ENCODE peak calls at places on chromosomes 16 and 17, in ten cellular contexts. One of them, this sample, is unnamed.
A peak's percentile ranks its signal among the peaks of the same experiment; 100 is the strongest.

GRCh38 chr17:66415366-66416206 is 113.2 kb downstream of the PRKCA start:
- DNase-seq in MM.1S: no peak
- DNase-seq in gastrocnemius medialis: no peak
- DNase-seq in aorta: no peak
- DNase-seq in adipocyte: no peak
- DNase-seq in bronchial epithelial cell: no peak
- DNase-seq in AG04450: no peak
- DNase-seq in left ventricle myocardium inferior: no peak
- DNase-seq in CD8-positive, alpha-beta T cell: no peak
- DNase-seq in kidney epithelial cell: no peak
- DNase-seq in this sample: no peak

GRCh38 chr17:9386401-9386800 is 189.2 kb downstream of the STX8 start:
- DNase-seq in aorta: no peak
- DNase-seq in adipocyte: no peak
- DNase-seq in MM.1S: no peak
- DNase-seq in bronchial epithelial cell: peak; percentile 72
- DNase-seq in gastrocnemius medialis: no peak
- DNase-seq in CD8-positive, alpha-beta T cell: no peak
- DNase-seq in kidney epithelial cell: peak; percentile 87
- DNase-seq in left ventricle myocardium inferior: no peak
- DNase-seq in AG04450: no peak
- DNase-seq in this sample: no peak

GRCh38 chr16:81646561-81646960 is 132.5 kb upstream of the PLCG2 start:
- DNase-seq in AG04450: peak; percentile 41
- DNase-seq in aorta: no peak
- DNase-seq in bronchial epithelial cell: peak; percentile 80
- DNase-seq in CD8-positive, alpha-beta T cell: no peak
- DNase-seq in kidney epithelial cell: no peak
- DNase-seq in left ventricle myocardium inferior: no peak
- DNase-seq in adipocyte: peak; percentile 92
- DNase-seq in MM.1S: no peak
- DNase-seq in gastrocnemius medialis: no peak
- DNase-seq in this sample: no peak

GRCh38 chr16:28902909-28903308 is 22.1 kb downstream of the RABEP2 start:
- DNase-seq in MM.1S: no peak
- DNase-seq in left ventricle myocardium inferior: no peak
- DNase-seq in kidney epithelial cell: no peak
- DNase-seq in bronchial epithelial cell: no peak
- DNase-seq in adipocyte: no peak
- DNase-seq in gastrocnemius medialis: no peak
- DNase-seq in AG04450: no peak
- DNase-seq in CD8-positive, alpha-beta T cell: no peak
- DNase-seq in aorta: no peak
- DNase-seq in this sample: no peak

GRCh38 chr16:50403491-50403890 is 34.7 kb upstream of the BRD7 start:
- DNase-seq in gastrocnemius medialis: no peak
- DNase-seq in AG04450: no peak
- DNase-seq in MM.1S: no peak
- DNase-seq in bronchial epithelial cell: no peak
- DNase-seq in CD8-positive, alpha-beta T cell: no peak
- DNase-seq in kidney epithelial cell: no peak
- DNase-seq in aorta: peak; percentile 82
- DNase-seq in adipocyte: no peak
- DNase-seq in left ventricle myocardium inferior: peak; percentile 46
- DNase-seq in this sample: no peak

GRCh38 chr17:61449707-61450640 is 2.2 kb upstream of the TBX4 start:
- DNase-seq in MM.1S: no peak
- DNase-seq in adipocyte: no peak
- DNase-seq in gastrocnemius medialis: no peak
- DNase-seq in bronchial epithelial cell: no peak
- DNase-seq in AG04450: no peak
- DNase-seq in kidney epithelial cell: no peak
- DNase-seq in left ventricle myocardium inferior: no peak
- DNase-seq in CD8-positive, alpha-beta T cell: no peak
- DNase-seq in aorta: no peak
- DNase-seq in this sample: no peak

GRCh38 chr16:55661842-55662479 is 6.2 kb downstream of the SLC6A2 start:
- DNase-seq in kidney epithelial cell: no peak
- DNase-seq in bronchial epithelial cell: peak; percentile 66
- DNase-seq in aorta: peak; percentile 27
- DNase-seq in CD8-positive, alpha-beta T cell: no peak
- DNase-seq in AG04450: no peak
- DNase-seq in left ventricle myocardium inferior: no peak
- DNase-seq in gastrocnemius medialis: no peak
- DNase-seq in MM.1S: no peak
- DNase-seq in adipocyte: peak; percentile 65
- DNase-seq in this sample: no peak

GRCh38 chr17:18891541-18891940 is 33.6 kb downstream of the PRPSAP2 start:
- DNase-seq in aorta: no peak
- DNase-seq in kidney epithelial cell: no peak
- DNase-seq in left ventricle myocardium inferior: no peak
- DNase-seq in adipocyte: no peak
- DNase-seq in AG04450: no peak
- DNase-seq in CD8-positive, alpha-beta T cell: no peak
- DNase-seq in MM.1S: no peak
- DNase-seq in gastrocnemius medialis: no peak
- DNase-seq in bronchial epithelial cell: no peak
- DNase-seq in this sample: no peak

GRCh38 chr16:14539156-14539555 is 90.9 kb downstream of the PARN start:
- DNase-seq in kidney epithelial cell: no peak
- DNase-seq in MM.1S: no peak
- DNase-seq in AG04450: no peak
- DNase-seq in aorta: no peak
- DNase-seq in gastrocnemius medialis: no peak
- DNase-seq in bronchial epithelial cell: no peak
- DNase-seq in CD8-positive, alpha-beta T cell: no peak
- DNase-seq in adipocyte: peak; percentile 7
- DNase-seq in left ventricle myocardium inferior: no peak
- DNase-seq in this sample: no peak

GRCh38 chr17:82351713-82352488 is 7.1 kb upstream of the TEX19 start:
- DNase-seq in CD8-positive, alpha-beta T cell: peak; percentile 81
- DNase-seq in kidney epithelial cell: peak; percentile 56
- DNase-seq in AG04450: peak; percentile 81
- DNase-seq in MM.1S: peak; percentile 93
- DNase-seq in left ventricle myocardium inferior: peak; percentile 79
- DNase-seq in aorta: peak; percentile 93
- DNase-seq in gastrocnemius medialis: peak; percentile 72
- DNase-seq in adipocyte: peak; percentile 96
- DNase-seq in bronchial epithelial cell: peak; percentile 71
- DNase-seq in this sample: peak; percentile 96

GRCh38 chr17:10092595-10092994 is 105.8 kb downstream of the GAS7 start:
- DNase-seq in CD8-positive, alpha-beta T cell: no peak
- DNase-seq in gastrocnemius medialis: no peak
- DNase-seq in left ventricle myocardium inferior: no peak
- DNase-seq in adipocyte: no peak
- DNase-seq in kidney epithelial cell: no peak
- DNase-seq in MM.1S: no peak
- DNase-seq in bronchial epithelial cell: no peak
- DNase-seq in AG04450: no peak
- DNase-seq in aorta: no peak
- DNase-seq in this sample: no peak

GRCh38 chr17:64461788-64462187 is 12.9 kb downstream of the MILR1 start:
- DNase-seq in aorta: no peak
- DNase-seq in left ventricle myocardium inferior: no peak
- DNase-seq in AG04450: no peak
- DNase-seq in kidney epithelial cell: no peak
- DNase-seq in gastrocnemius medialis: no peak
- DNase-seq in MM.1S: no peak
- DNase-seq in CD8-positive, alpha-beta T cell: no peak
- DNase-seq in bronchial epithelial cell: no peak
- DNase-seq in adipocyte: no peak
- DNase-seq in this sample: no peak
- H3K4me3 ChIP-seq in aorta: no peak overlapping the region
- H3K4me3 ChIP-seq in left ventricle myocardium inferior: no peak overlapping the region
- H3K4me3 ChIP-seq in AG04450: no peak overlapping the region
- H3K4me3 ChIP-seq in kidney epithelial cell: no peak overlapping the region
- H3K4me3 ChIP-seq in gastrocnemius medialis: no peak overlapping the region
- H3K4me3 ChIP-seq in MM.1S: no peak overlapping the region
- H3K4me3 ChIP-seq in CD8-positive, alpha-beta T cell: no peak overlapping the region
- H3K4me3 ChIP-seq in bronchial epithelial cell: no peak overlapping the region
- H3K4me3 ChIP-seq in adipocyte: no peak overlapping the region
- H3K4me3 ChIP-seq in this sample: no peak overlapping the region

GRCh38 chr17:39222151-39222550 is 3.6 kb downstream of the STAC2 start:
- DNase-seq in gastrocnemius medialis: no peak
- DNase-seq in bronchial epithelial cell: no peak
- DNase-seq in kidney epithelial cell: no peak
- DNase-seq in adipocyte: no peak
- DNase-seq in aorta: no peak
- DNase-seq in MM.1S: no peak
- DNase-seq in CD8-positive, alpha-beta T cell: no peak
- DNase-seq in left ventricle myocardium inferior: no peak
- DNase-seq in AG04450: no peak
- DNase-seq in this sample: peak; percentile 29
- H3K27me3 ChIP-seq in gastrocnemius medialis: peaks cover 12% of the 10 kb centered on the region
- H3K27me3 ChIP-seq in bronchial epithelial cell: peaks cover 30% of the 10 kb centered on the region
- H3K27me3 ChIP-seq in kidney epithelial cell: peaks cover 66% of the 10 kb centered on the region
- H3K27me3 ChIP-seq in adipocyte: peaks cover 11% of the 10 kb centered on the region
- H3K27me3 ChIP-seq in aorta: no peaks in the 10 kb centered on the region
- H3K27me3 ChIP-seq in MM.1S: peaks cover 53% of the 10 kb centered on the region
- H3K27me3 ChIP-seq in CD8-positive, alpha-beta T cell: peaks cover 1% of the 10 kb centered on the region
- H3K27me3 ChIP-seq in left ventricle myocardium inferior: peaks cover 36% of the 10 kb centered on the region
- H3K27me3 ChIP-seq in AG04450: peaks cover 60% of the 10 kb centered on the region
- H3K27me3 ChIP-seq in this sample: peaks cover 53% of the 10 kb centered on the region

GRCh38 chr17:45311762-45312476 is 4.9 kb downstream of the MAP3K14 start:
- DNase-seq in bronchial epithelial cell: peak; percentile 97
- DNase-seq in CD8-positive, alpha-beta T cell: peak; percentile 74
- DNase-seq in gastrocnemius medialis: peak; percentile 96
- DNase-seq in AG04450: no peak
- DNase-seq in adipocyte: no peak
- DNase-seq in left ventricle myocardium inferior: peak; percentile 63
- DNase-seq in aorta: no peak
- DNase-seq in kidney epithelial cell: peak; percentile 87
- DNase-seq in MM.1S: peak; percentile 95
- DNase-seq in this sample: no peak
- H3K4me3 ChIP-seq in bronchial epithelial cell: no peak overlapping the region
- H3K4me3 ChIP-seq in CD8-positive, alpha-beta T cell: peak overlapping the region; percentile 40
- H3K4me3 ChIP-seq in gastrocnemius medialis: peak overlapping the region; percentile 40
- H3K4me3 ChIP-seq in AG04450: no peak overlapping the region
- H3K4me3 ChIP-seq in adipocyte: peak overlapping the region; percentile 69
- H3K4me3 ChIP-seq in left ventricle myocardium inferior: peak overlapping the region; percentile 90
- H3K4me3 ChIP-seq in aorta: no peak overlapping the region
- H3K4me3 ChIP-seq in kidney epithelial cell: no peak overlapping the region
- H3K4me3 ChIP-seq in MM.1S: peak overlapping the region; percentile 68
- H3K4me3 ChIP-seq in this sample: no peak overlapping the region

GRCh38 chr17:38449364-38449763 is 21.1 kb downstream of the ARHGAP23 start:
- DNase-seq in kidney epithelial cell: no peak
- DNase-seq in CD8-positive, alpha-beta T cell: no peak
- DNase-seq in gastrocnemius medialis: no peak
- DNase-seq in aorta: no peak
- DNase-seq in adipocyte: peak; percentile 70
- DNase-seq in left ventricle myocardium inferior: no peak
- DNase-seq in bronchial epithelial cell: peak; percentile 92
- DNase-seq in MM.1S: no peak
- DNase-seq in AG04450: no peak
- DNase-seq in this sample: no peak

GRCh38 chr17:38452719-38453118 is 24.5 kb downstream of the ARHGAP23 start:
- DNase-seq in CD8-positive, alpha-beta T cell: no peak
- DNase-seq in gastrocnemius medialis: no peak
- DNase-seq in kidney epithelial cell: no peak
- DNase-seq in AG04450: no peak
- DNase-seq in bronchial epithelial cell: no peak
- DNase-seq in MM.1S: no peak
- DNase-seq in left ventricle myocardium inferior: no peak
- DNase-seq in adipocyte: no peak
- DNase-seq in aorta: no peak
- DNase-seq in this sample: peak; percentile 61

GRCh38 chr17:38451840-38452529 is 23.7 kb downstream of the ARHGAP23 start:
- DNase-seq in left ventricle myocardium inferior: no peak
- DNase-seq in aorta: no peak
- DNase-seq in MM.1S: no peak
- DNase-seq in gastrocnemius medialis: no peak
- DNase-seq in bronchial epithelial cell: peak; percentile 85
- DNase-seq in kidney epithelial cell: no peak
- DNase-seq in CD8-positive, alpha-beta T cell: no peak
- DNase-seq in adipocyte: peak; percentile 88
- DNase-seq in AG04450: peak; percentile 79
- DNase-seq in this sample: peak; percentile 95

GRCh38 chr17:38451030-38451839 is 23.0 kb downstream of the ARHGAP23 start:
- DNase-seq in kidney epithelial cell: no peak
- DNase-seq in gastrocnemius medialis: no peak
- DNase-seq in MM.1S: no peak
- DNase-seq in CD8-positive, alpha-beta T cell: no peak
- DNase-seq in left ventricle myocardium inferior: peak; percentile 65
- DNase-seq in bronchial epithelial cell: peak; percentile 63
- DNase-seq in aorta: peak; percentile 85
- DNase-seq in adipocyte: peak; percentile 80
- DNase-seq in AG04450: no peak
- DNase-seq in this sample: peak; percentile 92

DNA sequence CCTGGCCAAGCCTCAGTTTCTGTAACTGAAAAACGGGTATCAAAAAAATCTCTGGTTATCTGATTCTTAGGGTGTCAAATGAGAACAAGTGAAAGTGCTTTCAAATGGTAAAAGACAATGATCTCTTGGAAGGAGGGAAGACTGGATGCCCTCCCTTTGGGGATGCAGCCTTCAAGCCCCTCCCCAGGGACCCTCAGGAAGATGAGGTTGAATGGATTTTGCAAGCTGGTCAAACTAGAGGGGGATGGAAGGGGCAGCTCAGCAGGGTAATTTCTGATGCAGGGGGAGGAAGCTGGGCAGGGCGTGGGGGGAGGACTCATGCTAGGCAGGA is 22.4 kb downstream of the ARHGAP23 start:
- DNase-seq in left ventricle myocardium inferior: no peak
- DNase-seq in MM.1S: no peak
- DNase-seq in gastrocnemius medialis: no peak
- DNase-seq in kidney epithelial cell: no peak
- DNase-seq in AG04450: no peak
- DNase-seq in adipocyte: no peak
- DNase-seq in bronchial epithelial cell: no peak
- DNase-seq in CD8-positive, alpha-beta T cell: no peak
- DNase-seq in aorta: no peak
- DNase-seq in this sample: no peak
- H3K27me3 ChIP-seq in left ventricle myocardium inferior: no peaks in the 10 kb centered on the region
- H3K27me3 ChIP-seq in MM.1S: no peaks in the 10 kb centered on the region
- H3K27me3 ChIP-seq in gastrocnemius medialis: no peaks in the 10 kb centered on the region
- H3K27me3 ChIP-seq in kidney epithelial cell: no peaks in the 10 kb centered on the region
- H3K27me3 ChIP-seq in AG04450: no peaks in the 10 kb centered on the region
- H3K27me3 ChIP-seq in adipocyte: no peaks in the 10 kb centered on the region
- H3K27me3 ChIP-seq in bronchial epithelial cell: no peaks in the 10 kb centered on the region
- H3K27me3 ChIP-seq in CD8-positive, alpha-beta T cell: no peaks in the 10 kb centered on the region
- H3K27me3 ChIP-seq in aorta: no peaks in the 10 kb centered on the region
- H3K27me3 ChIP-seq in this sample: no peaks in the 10 kb centered on the region